ENCODE peak calls at places on chromosomes 12 and 14, in ten cellular contexts. V is K562, L is IMR-90, G is heart left ventricle, M is GM12865, U is foreskin fibroblast, D is choroid plexus epithelial cell, B is WERI-Rb-1, Q is OCI-LY7, W is fibroblast of lung. C is an unnamed sample.

GRCh38 chr14:78985668-78986073 is 815.5 kb downstream of the NRXN3 start:
- DNase-seq in D (peak; percentile 59), W (no peak), U (no peak), V (no peak), G (no peak), L (no peak), Q (no peak), B (no peak), M (no peak), C (peak; percentile 98)

GRCh38 chr12:60529723-60530122 is 933.9 kb downstream of the SLC16A7 start:
- DNase-seq in D (no peak), W (no peak), V (no peak), B (no peak), M (no peak), L (no peak), G (no peak), U (no peak), Q (no peak), C (no peak)

GRCh38 chr12:107818984-107819383 is 44.5 kb downstream of the ASCL4 start:
- DNase-seq in U (peak; percentile 13), B (no peak), L (peak; percentile 62), W (no peak), Q (no peak), D (peak; percentile 24), G (no peak), V (no peak), M (no peak), C (peak; percentile 12)

GRCh38 chr12:9649532-9649940 is 20.0 kb upstream of the CLEC2D start:
- DNase-seq in L (no peak), G (no peak), U (no peak), W (no peak), M (peak; percentile 65), D (no peak), Q (peak; percentile 81), B (no peak), V (no peak), C (no peak)

GRCh38 chr12:1800646-1801284 is 19.6 kb upstream of the LRTM2 start:
- DNase-seq in Q (peak; percentile 68), B (peak; percentile 71), U (no peak), D (peak; percentile 39), W (peak; percentile 40), V (no peak), G (no peak), L (peak; percentile 54), M (peak; percentile 72), C (no peak)

GRCh38 chr12:46556820-46557524 is 184.4 kb upstream of the SLC38A2 start:
- DNase-seq in D (peak; percentile 87), Q (no peak), V (no peak), L (peak; percentile 95), W (peak; percentile 67), U (peak; percentile 91), G (no peak), B (no peak), M (no peak), C (no peak)

GRCh38 chr12:38711055-38711454 is 194.3 kb downstream of the CPNE8 start:
- DNase-seq in V (no peak), G (no peak), W (no peak), D (peak; percentile 16), Q (no peak), B (no peak), L (no peak), M (peak; percentile 63), U (no peak), C (no peak)

GRCh38 chr14:104772707-104773504 is 20.0 kb downstream of the SIVA1 start:
- DNase-seq in B (no peak), M (no peak), L (no peak), W (no peak), G (no peak), V (no peak), Q (no peak), D (no peak), U (no peak), C (no peak)

GRCh38 chr12:20132818-20133217 is 235.5 kb upstream of the PDE3A start:
- DNase-seq in W (no peak), B (no peak), D (no peak), U (no peak), G (no peak), L (no peak), V (no peak), Q (no peak), M (no peak), C (no peak)

DNA sequence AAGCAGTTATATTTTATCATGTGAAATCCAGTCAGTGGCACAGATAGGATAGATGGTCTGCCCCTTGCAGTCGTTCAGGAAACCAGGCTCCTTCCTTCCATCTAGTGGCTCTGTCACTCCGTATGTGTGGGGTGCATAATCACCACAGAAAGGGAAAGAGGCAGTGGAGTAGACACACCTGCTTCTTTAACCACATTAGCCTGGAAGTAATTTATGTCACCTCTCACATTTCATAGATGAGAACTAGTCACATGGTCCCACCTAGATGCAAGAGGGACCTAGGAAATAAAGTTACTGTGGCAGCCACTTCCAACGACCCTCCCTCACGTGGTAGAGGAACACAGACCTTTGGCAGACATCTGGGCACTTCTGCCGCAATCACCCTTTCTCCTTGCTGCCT is 14.2 kb upstream of the RNU6-8 start:
- DNase-seq in D (no peak), Q (no peak), L (no peak), U (no peak), W (no peak), G (no peak), V (no peak), B (peak; percentile 66), M (peak; percentile 46), C (no peak)
- H3K4me3 ChIP-seq in D (no peak overlapping the region), Q (no peak overlapping the region), L (no peak overlapping the region), U (no peak overlapping the region), W (no peak overlapping the region), G (no peak overlapping the region), V (no peak overlapping the region), B (no peak overlapping the region), M (no peak overlapping the region), C (no peak overlapping the region)

GRCh38 chr12:62986844-62987243 is 51.9 kb upstream of the PPM1H start:
- DNase-seq in B (no peak), Q (no peak), M (no peak), U (no peak), D (no peak), W (no peak), L (no peak), V (no peak), G (no peak), C (no peak)

GRCh38 chr12:62978768-62979167 is 43.8 kb upstream of the PPM1H start:
- DNase-seq in M (no peak), Q (no peak), G (no peak), B (no peak), W (no peak), L (no peak), D (no peak), V (no peak), U (no peak), C (no peak)

GRCh38 chr12:62977879-62978278 is 42.9 kb upstream of the PPM1H start:
- DNase-seq in B (no peak), D (no peak), M (no peak), G (no peak), W (no peak), L (no peak), Q (no peak), U (no peak), V (peak; percentile 38), C (no peak)

DNA sequence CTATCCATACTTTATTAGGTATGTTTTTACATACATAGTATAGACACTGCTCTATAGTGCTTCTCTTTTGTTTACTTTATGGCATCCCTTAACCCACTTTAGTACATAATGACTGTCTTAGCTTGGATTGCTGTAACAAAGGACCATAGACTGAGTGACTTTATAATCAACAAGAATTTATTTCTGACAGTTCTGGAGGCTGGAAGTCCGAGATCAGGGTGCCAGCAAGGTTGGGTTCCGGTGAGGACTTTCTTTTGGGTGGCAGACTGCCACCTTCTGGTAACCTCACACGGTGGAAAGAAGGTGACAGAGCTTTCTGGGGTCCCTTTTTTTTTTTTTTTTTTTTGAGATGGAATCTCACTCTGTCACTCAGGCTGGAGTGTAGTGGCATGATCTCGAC is 48.6 kb upstream of the PPM1H start:
- DNase-seq in B (peak; percentile 21), W (no peak), M (peak; percentile 37), Q (peak; percentile 14), L (no peak), V (no peak), G (no peak), U (no peak), D (peak; percentile 10), C (no peak)
- TF ChIP-seq CTCF in B (peak; percentile 33), W (no peak), M (peak; percentile 18), Q (peak; percentile 59), L (no peak), V (peak; percentile 21), G (no peak), U (no peak), D (peak; percentile 27), C (no peak)

DNA sequence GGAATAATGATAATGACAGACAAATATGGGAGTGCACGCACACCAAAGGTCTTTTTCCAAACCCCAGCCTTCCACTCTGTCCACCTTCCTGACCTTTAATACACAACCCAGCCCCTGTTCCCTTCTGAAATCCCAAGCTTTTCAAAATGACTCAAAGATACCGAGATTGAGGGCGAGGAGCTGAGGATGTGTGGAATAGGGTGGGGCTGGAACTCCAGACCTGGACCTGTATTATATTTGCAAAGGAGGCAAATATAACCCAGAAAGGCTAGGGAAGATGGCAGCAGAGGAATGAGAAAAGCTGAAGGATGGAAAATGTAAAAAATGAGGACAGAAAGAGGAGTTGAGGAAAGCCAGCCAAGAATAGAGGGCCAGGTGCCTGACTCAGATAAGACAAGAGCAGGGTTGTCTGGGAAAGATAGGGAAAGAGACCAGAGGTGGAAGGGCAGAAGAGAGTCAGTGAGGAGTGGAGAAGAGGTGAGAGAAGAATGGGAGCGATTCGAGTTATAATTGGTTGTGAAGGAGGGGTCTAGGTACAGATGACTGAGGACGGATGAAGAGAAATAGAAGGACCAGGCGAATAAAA is 1.0 kb upstream of the PTMS start:
- DNase-seq in L (no peak), M (no peak), V (peak; percentile 38), B (no peak), U (no peak), Q (no peak), W (no peak), D (no peak), G (no peak), C (no peak)
- H3K4me3 ChIP-seq in L (peak overlapping the region; percentile 67), M (peak overlapping the region; percentile 64), V (peak overlapping the region; percentile 80), B (peak overlapping the region; percentile 45), U (peak overlapping the region; percentile 89), Q (peak overlapping the region; percentile 71), W (peak overlapping the region; percentile 89), D (peak overlapping the region; percentile 88), G (peak overlapping the region; percentile 86), C (peak overlapping the region; percentile 94)

DNA sequence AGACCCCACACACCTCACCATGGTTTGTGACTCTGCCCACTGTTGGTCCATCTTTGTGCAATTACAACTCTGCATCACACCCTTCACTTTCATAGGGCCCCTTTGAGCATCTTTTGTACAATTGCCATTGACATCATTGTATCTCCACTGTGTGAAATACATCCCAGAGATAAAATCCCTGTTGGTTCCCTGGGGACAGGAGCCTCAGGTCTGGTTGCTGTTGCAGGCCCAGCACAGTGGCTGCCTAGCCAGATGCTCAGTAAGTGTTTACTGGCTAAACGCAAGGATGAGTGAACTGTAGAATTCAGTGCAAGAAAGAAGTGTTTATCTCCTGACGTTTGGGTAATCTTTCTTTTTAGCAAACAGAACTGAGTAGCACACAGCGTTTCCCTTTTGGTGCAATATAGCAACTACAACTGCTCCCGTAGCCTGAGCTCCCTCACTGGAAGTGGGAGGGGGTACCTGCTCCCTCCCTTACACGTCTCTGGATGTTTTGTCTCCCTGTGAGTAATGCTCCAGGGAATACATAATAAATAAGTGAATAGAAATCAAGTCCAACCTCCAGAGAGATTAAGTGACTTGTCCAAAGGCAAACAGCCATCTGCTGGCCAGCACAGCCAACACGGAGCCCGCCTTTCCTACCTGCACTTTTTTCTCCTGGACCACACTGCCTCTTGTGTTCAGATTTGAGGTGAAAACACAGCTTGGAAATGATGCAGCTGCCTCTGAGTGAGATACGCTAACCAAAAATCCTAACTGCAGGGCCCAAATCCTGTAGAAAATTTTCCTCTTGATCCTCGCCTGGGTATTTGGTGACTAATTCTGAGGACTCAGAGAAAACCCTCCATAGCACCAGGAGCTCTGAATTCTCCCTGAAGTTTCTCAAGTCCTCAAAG is 27.4 kb downstream of the GALNT16 start:
- DNase-seq in W (no peak), B (peak; percentile 71), M (no peak), V (no peak), D (peak; percentile 49), U (no peak), G (no peak), L (no peak), Q (no peak), C (peak; percentile 70)
- TF ChIP-seq CTCF in W (peak; percentile 9), B (peak; percentile 52), M (no peak), V (no peak), D (peak; percentile 27), U (no peak), G (no peak), L (peak; percentile 3), Q (peak; percentile 48), C (no peak)